ENCODE peak calls at places on chromosome 17, in six cellular contexts. G is stimulated activated CD4-positive, alpha-beta T cell treated with anti-CD3 and anti-CD28 coated beads, Interleukin-2, amount 100 ng/mL, for 24 hours; C is testis; H is aorta; T is H7; Q is retina. M is an unnamed sample.

GRCh38 chr17:29588561-29589411 is 662 bp downstream of the GIT1 start:
- DNase-seq in G (peak; percentile 60), T (peak; percentile 80), H (peak; percentile 84), C (peak; percentile 52), Q (peak; percentile 69), M (peak; percentile 48)

GRCh38 chr17:6098466-6099180 is 28.4 kb downstream of the WSCD1 start:
- DNase-seq in Q (no peak), C (no peak), T (no peak), H (peak; percentile 56), G (no peak), M (no peak)

GRCh38 chr17:46020023-46020735 is 21.1 kb downstream of the STH start:
- DNase-seq in T (no peak), C (no peak), H (no peak), G (peak; percentile 45), Q (no peak), M (no peak)

GRCh38 chr17:50725769-50726655 is 6.6 kb downstream of the LUC7L3 start:
- DNase-seq in T (no peak), C (no peak), H (no peak), Q (no peak), G (no peak), M (no peak)

GRCh38 chr17:49200423-49201083 is 9.8 kb downstream of the GNGT2 start:
- DNase-seq in C (no peak), H (no peak), G (no peak), T (no peak), Q (no peak), M (no peak)

GRCh38 chr17:76077582-76078110 is 1.3 kb upstream of the ZACN start:
- DNase-seq in G (no peak), Q (no peak), H (no peak), C (no peak), T (peak; percentile 72), M (peak; percentile 48)

GRCh38 chr17:1620486-1620885 is 8.1 kb downstream of the SLC43A2 start:
- DNase-seq in G (no peak), H (no peak), C (no peak), T (peak; percentile 38), Q (no peak), M (no peak)

GRCh38 chr17:57713140-57713539 is 32.0 kb downstream of the CCDC182 start:
- DNase-seq in T (no peak), H (no peak), C (no peak), Q (no peak), G (no peak), M (no peak)

GRCh38 chr17:62064029-62064790 is 868 bp downstream of the MED13 start:
- DNase-seq in G (no peak), T (no peak), Q (no peak), H (no peak), C (no peak), M (no peak)

GRCh38 chr17:33927732-33928133 is 327.4 kb upstream of the CCL2 start:
- DNase-seq in T (no peak), Q (peak; percentile 44), H (no peak), C (no peak), G (no peak), M (peak; percentile 53)